ENCODE peak calls at places on chromosomes 5 and 9, in seven cellular contexts. X, I, O, U, M, S and Y are unnamed samples. For H3K9me3, the result is how much of the 10 kb centered on the place peaks cover.

GRCh38 chr5:172886974-172887491 is 53.0 kb downstream of the ERGIC1 start:
- DNase-seq in S (peak), U (peak), O (no peak), X (peak), I (peak), M (peak), Y (peak)

GRCh38 chr9:109653470-109653869 is 126.5 kb upstream of the PALM2AKAP2 start:
- DNase-seq in I (no peak), S (no peak), M (no peak), O (no peak), X (no peak), U (no peak), Y (no peak)

GRCh38 chr9:132800038-132800648 is 77.9 kb downstream of the AK8 start:
- DNase-seq in O (peak), U (peak), M (peak), S (peak), I (peak), X (peak), Y (peak)

GRCh38 chr5:173452098-173452497 is 123.9 kb upstream of the STC2 start:
- DNase-seq in M (no peak), X (no peak), O (no peak), U (no peak), S (peak), I (peak), Y (peak)

GRCh38 chr5:111735829-111736228 is 21.2 kb downstream of the NREP start:
- DNase-seq in O (no peak), S (peak), M (peak), U (no peak), I (peak), X (no peak), Y (peak)

GRCh38 chr9:5838884-5839571 is 6.1 kb upstream of the ERMP1 start:
- DNase-seq in S (peak), I (peak), X (no peak), O (no peak), M (peak), U (peak), Y (no peak)

GRCh38 chr9:4614627-4615026 is 47.5 kb upstream of the PLPP6 start:
- DNase-seq in X (no peak), M (no peak), S (no peak), O (no peak), I (no peak), U (no peak), Y (no peak)

GRCh38 chr9:81801190-81801589 is 111.8 kb upstream of the TLE1 start:
- DNase-seq in I (no peak), O (no peak), U (no peak), M (peak), X (no peak), S (no peak), Y (no peak)

GRCh38 chr9:85401998-85402397 is 339.8 kb downstream of the AGTPBP1 start:
- DNase-seq in I (no peak), X (no peak), M (peak), S (no peak), U (no peak), O (no peak), Y (no peak)

GRCh38 chr5:179191506-179192184 is 131.5 kb downstream of the ZNF354C start:
- DNase-seq in X (peak), S (no peak), M (no peak), I (no peak), U (no peak), O (no peak), Y (no peak)

GRCh38 chr9:128405077-128405779 is 15.4 kb upstream of the CERCAM start:
- DNase-seq in M (no peak), I (no peak), S (no peak), X (no peak), U (no peak), O (no peak), Y (no peak)

GRCh38 chr5:177547736-177548135 is 6.6 kb downstream of the FAM193B start:
- DNase-seq in S (peak), M (no peak), X (no peak), I (no peak), U (no peak), O (no peak), Y (no peak)

GRCh38 chr9:38280251-38280800 is 112.2 kb upstream of the ALDH1B1 start:
- DNase-seq in O (no peak), X (no peak), U (no peak), M (no peak), I (no peak), S (no peak), Y (no peak)

GRCh38 chr5:135040331-135041144 is 6.5 kb upstream of the PITX1 start:
- DNase-seq in M (no peak), U (no peak), O (no peak), X (no peak), I (no peak), S (no peak), Y (no peak)

GRCh38 chr5:74622122-74622521 is 18.4 kb downstream of the ENC1 start:
- DNase-seq in O (no peak), U (no peak), I (no peak), S (no peak), M (peak), X (no peak), Y (no peak)

GRCh38 chr5:127320032-127320945 is 29.7 kb downstream of the MEGF10 start:
- DNase-seq in I (no peak), X (no peak), U (no peak), S (no peak), M (peak), O (no peak), Y (no peak)

GRCh38 chr9:972512-973294 is 3.8 kb upstream of the DMRT3 start:
- DNase-seq in I (no peak), M (no peak), S (no peak), X (no peak), U (no peak), O (no peak), Y (no peak)

GRCh38 chr9:81833563-81834345 is 94.5 kb upstream of the SPATA31D4 start:
- DNase-seq in M (peak), O (no peak), I (no peak), U (no peak), X (no peak), S (peak), Y (no peak)

GRCh38 chr9:112443200-112443599 is 43.4 kb upstream of the KIAA1958 start:
- DNase-seq in X (no peak), S (peak), M (no peak), U (no peak), O (peak), I (no peak), Y (no peak)

GRCh38 chr9:38687389-38687842 is 32.5 kb downstream of the FAM240B start:
- DNase-seq in O (no peak), U (peak), I (peak), M (peak), X (peak), S (no peak), Y (peak)

GRCh38 chr5:10018670-10019069 is 231.0 kb downstream of the ATPSCKMT start:
- DNase-seq in M (peak), S (peak), I (no peak), X (no peak), O (no peak), U (no peak), Y (no peak)

GRCh38 chr5:169162407-169162806 is 138.5 kb downstream of the SLIT3 start:
- DNase-seq in X (no peak), U (no peak), S (no peak), M (peak), O (no peak), I (no peak), Y (no peak)

GRCh38 chr5:15615859-15616258 is 115.9 kb downstream of the FBXL7 start:
- DNase-seq in S (no peak), M (peak), O (no peak), I (no peak), U (no peak), X (no peak), Y (no peak)

GRCh38 chr5:122259995-122260394 is 52.0 kb upstream of the SNCAIP start:
- DNase-seq in X (no peak), O (no peak), U (no peak), M (peak), S (peak), I (no peak), Y (no peak)

GRCh38 chr5:133333561-133334150 is 278.7 kb downstream of the FSTL4 start:
- DNase-seq in X (no peak), S (no peak), U (no peak), I (no peak), O (no peak), M (no peak), Y (no peak)

DNA sequence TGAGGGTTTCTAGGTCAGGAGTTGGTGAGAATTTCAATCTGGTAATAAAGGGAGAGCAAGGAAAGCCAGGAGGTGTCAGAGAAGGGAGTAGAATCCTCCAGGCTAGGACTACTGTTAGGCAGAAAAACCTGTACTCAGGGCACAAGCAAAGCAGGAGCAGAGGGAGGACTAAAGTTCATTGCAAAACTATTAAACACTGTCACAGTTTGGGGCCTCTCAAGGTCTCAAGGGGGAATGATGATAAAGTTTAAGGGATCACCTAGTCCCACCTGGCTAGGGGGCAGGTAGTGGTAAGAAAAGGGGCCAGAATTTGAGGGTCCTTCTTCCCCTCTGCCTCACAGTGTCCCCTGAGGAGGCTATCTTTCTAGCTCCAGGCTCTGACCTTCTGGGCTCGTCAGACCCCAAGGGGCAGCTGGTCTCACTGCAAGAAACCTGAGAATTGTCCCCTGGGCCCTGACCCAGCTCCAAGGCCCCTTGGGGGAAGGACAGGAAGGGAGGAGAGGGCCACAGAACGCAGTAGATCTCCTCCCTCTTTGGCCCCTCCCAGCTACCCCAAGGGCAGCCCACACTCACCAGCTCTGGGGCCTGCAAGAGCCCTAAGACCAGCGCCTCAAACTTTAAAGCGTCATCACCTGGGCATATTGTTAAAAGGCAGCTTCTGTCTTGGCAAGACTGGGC is 984 bp downstream of the CCDC69 start:
- DNase-seq in U (peak), O (no peak), I (peak), X (peak), M (no peak), S (no peak), Y (peak)
- H3K4me3 ChIP-seq in U (no peak), O (peak), I (peak), X (peak), M (peak), S (no peak), Y (peak)

GRCh38 chr5:73531356-73531755 is 33.1 kb downstream of the BTF3 start:
- DNase-seq in O (no peak), M (no peak), I (no peak), U (no peak), X (no peak), S (no peak), Y (no peak)
- H3K9me3 ChIP-seq in O (under half), M (under half), I (under half), U (under half), X (under half), S (under half), Y (under half)

GRCh38 chr9:91415290-91415689 is 8.3 kb downstream of the NFIL3 start:
- DNase-seq in M (no peak), I (no peak), S (no peak), U (no peak), X (no peak), O (no peak), Y (no peak)

GRCh38 chr9:91420471-91421021 is 3.1 kb downstream of the NFIL3 start:
- DNase-seq in S (peak), X (no peak), O (no peak), U (no peak), I (no peak), M (peak), Y (no peak)

GRCh38 chr9:91419222-91420191 is 4.1 kb downstream of the NFIL3 start:
- DNase-seq in U (peak), S (peak), M (peak), X (no peak), O (no peak), I (peak), Y (peak)

GRCh38 chr9:91416086-91416712 is 7.4 kb downstream of the NFIL3 start:
- DNase-seq in O (no peak), U (no peak), X (no peak), I (no peak), M (peak), S (peak), Y (no peak)

GRCh38 chr9:91417602-91418218 is 5.9 kb downstream of the NFIL3 start:
- DNase-seq in I (no peak), M (no peak), S (peak), O (no peak), U (peak), X (no peak), Y (no peak)
- H3K4me3 ChIP-seq in I (no peak), M (no peak), S (no peak), O (no peak), U (no peak), X (no peak), Y (no peak)

GRCh38 chr5:18090177-18090576 is 455.9 kb downstream of the TAF11L14 start:
- DNase-seq in M (no peak), U (no peak), X (no peak), O (no peak), S (no peak), I (no peak), Y (no peak)
- H3K9me3 ChIP-seq in M (under half), U (under half), X (under half), O (under half), S (under half), I (under half), Y (under half)

GRCh38 chr9:134398756-134399155 is 72.5 kb downstream of the RXRA start:
- DNase-seq in X (no peak), U (no peak), O (no peak), I (no peak), M (no peak), S (no peak), Y (no peak)

GRCh38 chr9:134395002-134395517 is 68.8 kb downstream of the RXRA start:
- DNase-seq in X (no peak), U (no peak), O (no peak), I (no peak), M (no peak), S (no peak), Y (no peak)

GRCh38 chr9:134396258-134396742 is 70.0 kb downstream of the RXRA start:
- DNase-seq in X (peak), S (no peak), M (no peak), O (no peak), I (no peak), U (no peak), Y (no peak)

GRCh38 chr9:134395727-134396257 is 69.5 kb downstream of the RXRA start:
- DNase-seq in O (no peak), S (no peak), I (no peak), U (no peak), M (no peak), X (no peak), Y (no peak)

DNA sequence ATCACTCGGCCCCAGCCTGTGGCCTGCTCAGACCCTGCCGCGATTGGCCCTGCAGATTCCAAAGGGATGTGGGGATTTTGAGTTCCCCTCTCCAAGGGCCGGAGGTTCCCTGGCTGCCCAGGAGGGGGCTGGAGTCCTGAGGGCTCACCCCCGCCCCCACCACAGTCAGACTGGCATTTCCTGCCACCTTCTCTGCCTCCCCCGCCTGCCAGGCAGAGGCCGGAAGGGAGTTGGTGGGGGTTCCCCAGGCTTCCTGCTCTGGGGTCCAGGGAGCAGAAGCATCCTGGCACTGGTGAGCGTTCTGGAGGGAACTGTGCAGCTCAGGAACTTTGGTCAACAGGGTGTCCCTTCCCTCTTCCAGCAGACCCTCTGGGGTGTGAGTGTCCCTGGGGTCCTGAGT is 70.6 kb downstream of the RXRA start:
- DNase-seq in X (peak), S (no peak), M (no peak), O (no peak), I (no peak), U (no peak), Y (no peak)
- H3K4me3 ChIP-seq in X (no peak), S (no peak), M (no peak), O (no peak), I (no peak), U (no peak), Y (no peak)

GRCh38 chr5:130011986-130012385 is 107.7 kb downstream of the CHSY3 start:
- DNase-seq in I (no peak), U (no peak), M (no peak), X (no peak), O (no peak), S (no peak), Y (no peak)
- H3K9me3 ChIP-seq in I (under half), U (under half), M (under half), X (under half), O (under half), S (under half), Y (under half)

GRCh38 chr9:123316053-123316718 is 39.8 kb upstream of the CRB2 start:
- DNase-seq in M (no peak), X (no peak), U (no peak), I (no peak), S (no peak), O (no peak), Y (no peak)
- H3K4me3 ChIP-seq in M (no peak), X (no peak), U (no peak), I (no peak), S (no peak), O (no peak), Y (no peak)